ENCODE peak calls at places on chromosome 1, in six cellular contexts. U is ovary, M is stomach, G is K562, O is uterus, R is suprapubic skin. A is an unnamed sample.

GRCh38 chr1:227403535-227403934 is 85.2 kb upstream of the CDC42BPA start:
- DNase-seq in M (no peak), G (no peak), R (no peak), U (no peak), O (no peak), A (no peak)

GRCh38 chr1:77938656-77939055 is 40.2 kb downstream of the FUBP1 start:
- DNase-seq in M (no peak), R (no peak), G (no peak), U (no peak), O (no peak), A (no peak)

GRCh38 chr1:157960773-157961172 is 32.7 kb upstream of the KIRREL1 start:
- DNase-seq in G (no peak), M (no peak), O (no peak), U (no peak), R (no peak), A (no peak)

GRCh38 chr1:115330480-115331013 is 7.5 kb downstream of the NGF start:
- DNase-seq in R (no peak), G (no peak), U (no peak), O (peak; percentile 49), M (no peak), A (peak; percentile 41)

GRCh38 chr1:147717051-147717705 is 43.2 kb downstream of the GJA5 start:
- DNase-seq in U (no peak), M (peak; percentile 52), R (no peak), G (no peak), O (no peak), A (no peak)

GRCh38 chr1:245242989-245243388 is 88.2 kb downstream of the KIF26B start:
- DNase-seq in M (peak; percentile 41), O (no peak), G (no peak), U (no peak), R (no peak), A (no peak)

GRCh38 chr1:207669469-207670111 is 24.7 kb downstream of the CR1L start:
- DNase-seq in G (no peak), U (no peak), O (no peak), R (no peak), M (no peak), A (no peak)

GRCh38 chr1:218878369-218878768 is 295.3 kb upstream of the LYPLAL1 start:
- DNase-seq in R (no peak), O (no peak), U (no peak), G (no peak), M (no peak), A (no peak)

GRCh38 chr1:173056355-173056754 is 5.6 kb upstream of the TNFSF18 start:
- DNase-seq in R (no peak), O (no peak), G (no peak), M (no peak), U (no peak), A (no peak)

GRCh38 chr1:154208677-154209390 is 2.7 kb upstream of the CFAP141 start:
- DNase-seq in R (no peak), G (no peak), M (no peak), U (no peak), O (no peak), A (no peak)

GRCh38 chr1:17661546-17662157 is 93.5 kb upstream of the ACTL8 start:
- DNase-seq in M (peak; percentile 50), O (peak; percentile 60), U (peak; percentile 65), R (no peak), G (peak; percentile 88), A (peak; percentile 84)

GRCh38 chr1:1616838-1617237 is 1.5 kb downstream of the MIB2 start:
- DNase-seq in U (peak; percentile 48), G (no peak), M (no peak), O (no peak), R (peak; percentile 69), A (no peak)

GRCh38 chr1:32963746-32964460 is 706 bp downstream of the RNF19B start:
- DNase-seq in O (peak; percentile 53), M (peak; percentile 54), R (peak; percentile 90), U (peak; percentile 66), G (peak; percentile 86), A (peak; percentile 47)
- TF ChIP-seq POLR2A in O (no peak), M (no peak), R (no peak), U (no peak), G (no peak), A (no peak)

GRCh38 chr1:92441316-92442311 is 45.1 kb downstream of the GFI1 start:
- DNase-seq in O (no peak), G (peak; percentile 19), R (no peak), U (no peak), M (peak; percentile 61), A (peak; percentile 83)
- TF ChIP-seq POLR2A in O (no peak), G (no peak), R (no peak), U (no peak), M (no peak), A (no peak)

DNA sequence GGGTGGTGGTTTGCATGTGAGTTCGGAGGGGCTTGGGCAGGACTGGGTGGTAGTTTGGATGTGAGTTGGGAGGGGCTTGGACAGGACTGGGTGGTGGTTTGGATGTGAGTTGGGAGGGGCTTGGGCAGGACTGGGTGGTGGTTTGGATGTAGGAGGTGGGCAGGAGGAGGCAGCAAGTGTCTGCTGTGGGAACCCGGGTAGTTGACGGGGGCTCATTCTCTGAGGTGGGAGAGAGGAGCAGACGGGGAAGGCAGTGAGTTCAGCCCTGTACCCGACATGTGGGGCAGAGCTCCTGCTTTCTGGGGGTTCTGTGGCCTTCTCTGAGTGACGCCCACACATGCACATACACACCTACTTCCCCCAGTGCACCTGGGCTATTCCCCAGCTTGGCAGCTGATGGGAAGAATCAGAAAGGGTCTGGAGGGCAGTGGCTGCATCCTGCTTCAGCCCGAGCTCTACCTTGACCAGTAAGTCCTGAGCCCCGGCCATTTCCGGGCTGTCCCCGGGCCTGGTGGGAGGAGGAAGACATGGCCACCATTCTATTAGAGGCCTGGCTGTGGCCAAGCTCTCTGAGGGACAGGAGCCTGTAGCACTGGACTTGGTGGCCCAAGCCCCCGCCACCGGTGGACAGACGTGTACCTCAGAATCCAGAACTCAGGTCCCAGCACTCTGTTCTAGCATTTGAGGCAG is 58.1 kb downstream of the EDN2 start:
- DNase-seq in O (no peak), G (no peak), U (no peak), R (no peak), M (no peak), A (no peak)
- TF ChIP-seq POLR2A in O (no peak), G (no peak), U (no peak), R (no peak), M (no peak), A (no peak)

GRCh38 chr1:94119306-94119705 is 1.6 kb downstream of the ABCA4 start:
- DNase-seq in R (no peak), O (no peak), G (no peak), M (no peak), U (no peak), A (no peak)
- TF ChIP-seq POLR2A in R (no peak), O (no peak), G (no peak), M (no peak), U (no peak), A (no peak)